ENCODE peak calls at places on chromosomes 16 and 17, in ten cellular contexts. O, Y, E, N, G, M, Q, D, L and B are unnamed samples.

GRCh38 chr17:77420804-77421634 is 280.2 kb downstream of the SEC14L1 start:
- DNase-seq in E (no peak), Y (peak; percentile 81), O (peak; percentile 82), Q (peak; percentile 59), N (no peak), M (peak; percentile 58), L (peak; percentile 91), G (peak; percentile 72), D (peak; percentile 84), B (peak; percentile 71)

GRCh38 chr16:86924537-86924936 is 346.2 kb downstream of the FOXL1 start:
- DNase-seq in E (no peak), M (no peak), D (peak; percentile 76), L (peak; percentile 97), N (no peak), G (no peak), Y (no peak), Q (no peak), O (peak; percentile 55), B (no peak)

GRCh38 chr16:19356024-19356952 is 61.4 kb upstream of the TMC5 start:
- DNase-seq in G (no peak), N (no peak), E (no peak), Q (no peak), L (no peak), O (no peak), M (no peak), D (no peak), Y (no peak), B (no peak)

GRCh38 chr16:13957197-13958078 is 37.5 kb downstream of the ERCC4 start:
- DNase-seq in L (peak; percentile 99), D (peak; percentile 91), O (peak; percentile 91), Q (peak; percentile 73), E (peak; percentile 82), G (peak; percentile 56), M (peak; percentile 38), Y (peak; percentile 91), N (no peak), B (no peak)

GRCh38 chr17:41692722-41693521 is 4.2 kb downstream of the EIF1 start:
- DNase-seq in G (no peak), N (no peak), Q (no peak), E (no peak), Y (no peak), M (no peak), D (no peak), L (no peak), O (peak; percentile 31), B (no peak)

GRCh38 chr16:72938426-72939164 is 109.3 kb downstream of the ZFHX3 start:
- DNase-seq in G (no peak), M (no peak), Q (peak; percentile 81), N (peak; percentile 70), O (peak; percentile 90), E (peak; percentile 98), Y (no peak), D (peak; percentile 91), L (peak; percentile 91), B (no peak)

GRCh38 chr17:79947351-79948031 is 88.2 kb downstream of the TBC1D16 start:
- DNase-seq in N (peak; percentile 72), D (peak; percentile 56), Q (no peak), G (no peak), Y (peak; percentile 2), E (peak; percentile 55), M (no peak), L (peak; percentile 92), O (peak; percentile 51), B (peak; percentile 18)

GRCh38 chr16:78821335-78821734 is 721.9 kb downstream of the WWOX start:
- DNase-seq in Y (no peak), G (no peak), Q (no peak), D (no peak), N (no peak), E (no peak), L (no peak), M (no peak), O (no peak), B (no peak)

GRCh38 chr17:37516131-37516561 is 26.5 kb downstream of the DUSP14 start:
- DNase-seq in D (no peak), O (peak; percentile 35), G (no peak), L (no peak), E (no peak), M (no peak), N (no peak), Y (no peak), Q (no peak), B (no peak)

GRCh38 chr16:75496546-75496945 is 1.3 kb upstream of the CHST6 start:
- DNase-seq in D (no peak), G (no peak), O (peak; percentile 8), M (no peak), E (no peak), L (no peak), N (no peak), Y (no peak), Q (no peak), B (no peak)

GRCh38 chr17:2814499-2815341 is 18.5 kb downstream of the RAP1GAP2 start:
- DNase-seq in Q (no peak), D (no peak), E (no peak), O (no peak), L (no peak), Y (peak; percentile 80), M (peak; percentile 93), G (peak; percentile 51), N (no peak), B (no peak)

GRCh38 chr17:68353121-68353521 is 61.8 kb downstream of the ARSG start:
- DNase-seq in Q (no peak), G (no peak), M (no peak), E (no peak), L (peak; percentile 26), O (no peak), D (no peak), Y (peak; percentile 33), N (no peak), B (no peak)

DNA sequence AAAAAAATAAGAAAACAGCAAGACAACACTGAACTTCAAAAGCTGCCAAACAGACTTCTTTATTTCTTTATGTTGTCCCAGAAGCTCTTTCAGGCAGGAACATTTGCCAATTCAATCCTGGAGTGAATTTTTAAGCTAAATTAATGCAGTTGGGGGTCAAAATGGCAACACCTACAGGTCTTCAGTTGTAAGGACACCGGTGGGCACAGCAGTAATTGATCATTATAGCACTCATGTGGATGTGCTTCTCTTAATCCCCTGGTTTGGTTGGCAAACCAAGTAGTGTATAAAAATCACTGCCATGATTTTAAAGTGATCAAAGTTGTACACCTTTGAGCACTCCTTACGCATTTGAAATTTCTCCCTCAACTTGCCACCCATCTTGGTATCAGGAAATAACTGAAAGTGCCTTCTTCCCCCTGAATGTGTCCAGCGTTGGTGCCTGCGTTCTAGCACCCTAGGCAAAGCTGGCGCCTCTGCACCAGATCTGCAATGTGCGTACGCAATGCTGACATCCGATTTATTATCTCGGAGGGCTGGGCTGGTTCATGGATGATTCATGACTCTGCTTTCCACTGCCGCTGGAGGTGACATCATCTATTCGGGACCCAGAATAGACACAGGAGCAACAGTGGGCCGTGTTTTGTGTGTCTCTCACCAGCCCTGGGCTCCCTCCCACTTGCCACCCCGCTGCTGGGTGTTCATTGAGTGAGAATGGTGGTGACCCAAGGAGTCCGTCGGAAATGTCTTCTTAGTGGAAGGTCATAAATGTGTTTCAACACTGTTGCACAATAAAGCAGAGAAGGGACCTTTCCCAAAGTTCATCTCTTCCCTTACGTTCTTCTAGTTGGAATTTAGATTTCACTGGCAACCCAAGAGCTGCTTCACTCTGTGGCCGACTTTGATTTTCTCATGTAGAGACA is 203.4 kb downstream of the CCDC182 start:
- DNase-seq in M (no peak), G (no peak), L (no peak), O (peak; percentile 91), D (peak; percentile 92), Q (no peak), E (no peak), N (no peak), Y (peak; percentile 9), B (no peak)
- TF ChIP-seq CTCF in M (peak; percentile 6), G (no peak), L (no peak), O (no peak), D (no peak), Q (no peak), E (no peak), N (no peak), Y (no peak), B (no peak)

GRCh38 chr16:71216714-71217113 is 13.8 kb downstream of the HYDIN start:
- DNase-seq in L (no peak), Y (no peak), N (no peak), E (no peak), Q (no peak), G (no peak), O (no peak), D (no peak), M (no peak), B (no peak)
- TF ChIP-seq CTCF in L (peak; percentile 2), Y (no peak), N (no peak), E (no peak), Q (no peak), G (no peak), O (no peak), D (no peak), M (no peak), B (no peak)

GRCh38 chr16:54929090-54930033 is 1.3 kb upstream of the IRX5 start:
- DNase-seq in E (peak; percentile 100), M (peak; percentile 99), D (peak; percentile 99), Y (peak; percentile 99), O (peak; percentile 99), N (peak; percentile 100), Q (peak; percentile 100), L (peak; percentile 99), G (peak; percentile 86), B (peak; percentile 100)
- TF ChIP-seq CTCF in E (no peak), M (no peak), D (peak; percentile 39), Y (no peak), O (peak; percentile 21), N (peak; percentile 11), Q (peak; percentile 39), L (no peak), G (no peak), B (no peak)

DNA sequence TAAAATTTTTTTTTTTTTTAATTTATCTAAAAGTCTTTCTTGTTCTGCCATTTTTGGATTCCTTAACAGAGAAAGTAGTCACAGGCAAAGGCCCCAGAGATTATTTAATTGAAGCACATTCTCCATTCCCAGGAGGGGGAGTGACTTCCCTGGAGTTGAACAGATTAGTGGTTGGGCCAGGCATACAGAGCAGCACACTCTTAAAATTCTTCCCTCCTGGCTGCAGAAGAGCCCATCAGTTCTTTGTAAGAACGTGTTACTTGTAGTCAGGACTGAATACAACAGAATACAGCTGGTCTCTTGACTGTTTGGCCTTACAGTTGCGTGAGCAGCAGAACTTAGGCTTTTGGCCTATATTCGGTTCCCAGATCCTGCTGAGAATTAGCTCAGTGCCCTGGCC is 1.8 kb downstream of the ALKBH5 start:
- DNase-seq in O (peak; percentile 59), Y (peak; percentile 34), L (peak; percentile 42), Q (no peak), E (no peak), D (no peak), M (no peak), N (no peak), G (no peak), B (no peak)
- TF ChIP-seq CTCF in O (no peak), Y (no peak), L (no peak), Q (no peak), E (no peak), D (no peak), M (no peak), N (no peak), G (no peak), B (no peak)